ENCODE peak calls at places on chromosome 18, in ten cellular contexts. J is Peyer's patch, D is transverse colon, O is fibroblast of lung, M is osteocyte, Q is heart left ventricle, T is CD14-positive monocyte, A is brain microvascular endothelial cell, Y is GM23338, K is IMR-90. H is an unnamed sample.
A peak's percentile ranks its signal among the peaks of the same experiment; 100 is the strongest.

GRCh38 chr18:33116376-33116775 is 324.1 kb downstream of the CCDC178 start:
- DNase-seq in Y (no peak), D (peak; percentile 82), K (no peak), M (no peak), Q (no peak), J (no peak), A (no peak), T (peak; percentile 50), O (peak; percentile 40), H (peak; percentile 40)

GRCh38 chr18:59536181-59536580 is 161.0 kb downstream of the CCBE1 start:
- DNase-seq in T (no peak), Q (no peak), O (no peak), A (no peak), M (no peak), K (peak; percentile 47), J (no peak), Y (no peak), D (no peak), H (no peak)

GRCh38 chr18:3998698-3999333 is 456.3 kb downstream of the DLGAP1 start:
- DNase-seq in J (no peak), D (peak; percentile 13), M (no peak), K (peak; percentile 77), A (peak; percentile 34), Q (no peak), Y (peak; percentile 70), O (peak; percentile 45), T (no peak), H (no peak)

GRCh38 chr18:33914399-33914798 is 310.3 kb downstream of the NOL4 start:
- DNase-seq in K (no peak), J (no peak), Q (no peak), M (no peak), A (peak; percentile 0), Y (no peak), O (peak; percentile 71), D (no peak), T (no peak), H (no peak)

GRCh38 chr18:59546164-59546563 is 151.1 kb downstream of the CCBE1 start:
- DNase-seq in T (no peak), J (no peak), O (peak; percentile 90), M (no peak), Y (no peak), Q (no peak), K (peak; percentile 94), A (peak; percentile 92), D (no peak), H (no peak)

GRCh38 chr18:67938691-67939090 is 422.2 kb upstream of the DSEL start:
- DNase-seq in Q (no peak), J (no peak), D (no peak), Y (no peak), T (no peak), M (no peak), A (no peak), K (peak; percentile 84), O (no peak), H (no peak)

GRCh38 chr18:49685231-49685942 is 123.5 kb downstream of the LIPG start:
- DNase-seq in Q (no peak), K (peak; percentile 35), M (no peak), A (no peak), D (no peak), J (no peak), O (peak; percentile 51), T (no peak), Y (no peak), H (no peak)

GRCh38 chr18:75110846-75111415 is 98.0 kb downstream of the PTGR3 start:
- DNase-seq in A (no peak), M (peak; percentile 80), O (no peak), D (no peak), K (no peak), T (no peak), J (no peak), Q (no peak), Y (no peak), H (no peak)

GRCh38 chr18:51029694-51030536 is at the start of gene SMAD4:
- DNase-seq in D (peak; percentile 98), O (peak; percentile 91), T (peak; percentile 97), K (peak; percentile 94), J (peak; percentile 94), M (peak; percentile 100), A (peak; percentile 95), Q (peak; percentile 97), Y (peak; percentile 97), H (peak; percentile 98)

GRCh38 chr18:43662657-43663056 is 385.4 kb upstream of the SYT4 start:
- DNase-seq in M (no peak), A (peak; percentile 91), T (no peak), D (no peak), K (peak; percentile 93), J (no peak), Y (no peak), Q (no peak), O (peak; percentile 93), H (no peak)

GRCh38 chr18:25089470-25089869 is 262.5 kb downstream of the ZNF521 start:
- DNase-seq in D (no peak), A (no peak), J (no peak), K (no peak), Q (no peak), Y (no peak), M (no peak), T (no peak), O (no peak), H (no peak)
- TF ChIP-seq CTCF in D (no peak), A (no peak), J (no peak), K (no peak), Q (no peak), Y (no peak), M (no peak), T (no peak), O (no peak), H (no peak)

GRCh38 chr18:35378206-35378795 is 1.2 kb upstream of the ZNF396 start:
- DNase-seq in Y (no peak), T (no peak), K (peak; percentile 12), Q (no peak), M (no peak), D (no peak), A (no peak), J (no peak), O (peak; percentile 74), H (no peak)
- TF ChIP-seq CTCF in Y (no peak), T (no peak), K (no peak), Q (no peak), M (no peak), D (no peak), A (peak; percentile 2), J (no peak), O (no peak), H (peak; percentile 19)

DNA sequence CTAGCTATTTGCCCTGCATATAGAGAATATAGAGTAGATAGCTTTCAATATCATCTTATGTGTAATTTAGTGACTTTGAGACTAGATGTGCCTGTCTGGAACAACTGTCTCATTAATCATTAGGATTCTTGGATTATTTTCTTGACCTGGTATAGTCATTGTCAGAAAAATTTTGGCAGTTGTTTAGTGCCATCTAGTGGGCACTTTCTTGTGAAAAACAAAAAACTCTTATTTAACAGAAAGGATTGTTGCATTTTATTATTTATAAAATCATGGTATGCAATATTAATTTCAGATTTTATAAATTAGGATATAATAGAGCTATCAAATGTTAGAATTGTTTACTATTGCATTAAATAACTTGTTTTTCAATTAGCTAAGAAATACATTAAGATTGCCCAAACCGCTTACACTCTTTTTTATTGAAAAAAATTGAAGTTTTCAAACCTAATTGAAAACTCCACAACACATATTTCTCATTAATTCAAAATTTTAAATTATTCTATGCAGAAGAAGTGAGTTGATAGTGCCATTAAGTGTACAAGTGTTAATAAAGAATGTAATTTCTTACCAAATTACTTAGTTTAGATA is 80.3 kb downstream of the DYNAP start:
- DNase-seq in T (no peak), J (no peak), A (peak; percentile 36), Q (no peak), Y (peak; percentile 70), K (peak; percentile 42), O (peak; percentile 33), M (no peak), D (no peak), H (no peak)
- TF ChIP-seq CTCF in T (peak; percentile 61), J (peak; percentile 69), A (peak; percentile 14), Q (peak; percentile 63), Y (peak; percentile 53), K (peak; percentile 60), O (peak; percentile 42), M (peak; percentile 73), D (peak; percentile 61), H (peak; percentile 95)

GRCh38 chr18:79933765-79934164 is 17.7 kb downstream of the SLC66A2 start:
- DNase-seq in Y (peak; percentile 81), O (peak; percentile 28), T (no peak), D (peak; percentile 71), K (no peak), M (no peak), J (no peak), Q (peak; percentile 32), A (peak; percentile 28), H (peak; percentile 27)
- TF ChIP-seq CTCF in Y (peak; percentile 78), O (no peak), T (no peak), D (peak; percentile 45), K (no peak), M (no peak), J (peak; percentile 29), Q (peak; percentile 30), A (peak; percentile 30), H (peak; percentile 36)

GRCh38 chr18:36567800-36568199 is 261.0 kb downstream of the TPGS2 start:
- DNase-seq in T (no peak), K (no peak), M (no peak), Q (no peak), D (no peak), A (no peak), Y (peak; percentile 53), J (no peak), O (no peak), H (no peak)

GRCh38 chr18:36568487-36568886 is 260.3 kb downstream of the TPGS2 start:
- DNase-seq in M (no peak), J (no peak), Y (no peak), Q (no peak), K (no peak), O (no peak), A (no peak), T (no peak), D (no peak), H (no peak)

GRCh38 chr18:36576339-36576738 is 252.5 kb downstream of the TPGS2 start:
- DNase-seq in K (no peak), Y (no peak), A (no peak), M (no peak), T (no peak), D (no peak), J (no peak), Q (no peak), O (no peak), H (no peak)

DNA sequence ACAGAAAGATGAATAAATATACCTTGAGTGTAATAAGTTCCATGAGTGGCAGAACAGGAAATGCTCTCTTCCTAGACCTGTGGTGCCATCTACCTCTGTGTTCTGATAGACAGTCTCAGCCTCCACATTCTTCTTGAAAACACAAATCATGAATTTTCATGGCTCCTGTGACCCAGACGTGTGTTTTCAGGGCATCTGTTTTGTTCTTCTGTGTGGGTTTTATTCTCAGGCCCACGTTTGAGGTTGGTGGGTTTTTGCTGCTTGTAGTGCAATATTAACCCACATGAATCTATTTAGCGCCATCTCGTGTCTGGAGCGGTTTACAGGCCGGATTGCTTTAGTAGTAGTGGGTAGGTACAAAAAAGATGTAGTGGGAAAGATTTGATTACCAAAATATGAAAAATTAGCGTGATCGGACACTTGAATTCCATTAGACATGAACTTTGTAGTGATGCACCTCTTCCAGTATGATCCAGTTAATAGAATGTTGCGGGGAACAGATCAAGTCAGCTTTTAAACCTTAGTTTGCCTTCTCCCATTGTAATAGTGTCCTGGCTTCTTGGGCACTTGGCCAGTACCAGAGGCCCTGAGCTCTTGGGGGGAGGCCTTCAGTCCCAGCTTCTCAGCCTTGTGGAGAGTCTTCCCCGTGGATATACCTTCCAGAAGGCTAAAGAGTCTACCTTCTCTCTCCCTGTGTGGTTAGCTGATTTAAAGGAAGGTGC is 256.5 kb downstream of the TPGS2 start:
- DNase-seq in M (no peak), D (peak; percentile 28), T (no peak), Q (no peak), O (peak; percentile 58), K (peak; percentile 49), A (peak; percentile 60), J (no peak), Y (peak; percentile 72), H (no peak)
- TF ChIP-seq CTCF in M (peak; percentile 77), D (peak; percentile 27), T (no peak), Q (peak; percentile 11), O (peak; percentile 72), K (peak; percentile 53), A (peak; percentile 78), J (peak; percentile 41), Y (peak; percentile 74), H (peak; percentile 91)

H was measured in chondrocyte.